ENCODE peak calls at places on chromosomes 4 and X, in ten cellular contexts. M is AG04449, G is HFF-Myc, S is fibroblast of pulmonary artery, V is BE2C, F is choroid plexus epithelial cell, O is glutamatergic neuron, Y is fibroblast of the aortic adventitia, I is psoas muscle, X is NB4. U is an unnamed sample.

GRCh38 chr4:140099993-140100392 is 54.0 kb downstream of the MAML3 start:
- DNase-seq in S (no peak), I (peak; percentile 34), F (no peak), G (no peak), Y (no peak), O (peak; percentile 22), M (no peak), X (peak; percentile 83), V (peak; percentile 34), U (no peak)

GRCh38 chrX:87517571-87518141 is at the start of gene KLHL4:
- DNase-seq in G (no peak), X (peak; percentile 13), I (no peak), V (no peak), F (peak; percentile 97), O (peak; percentile 30), M (no peak), Y (peak; percentile 92), S (peak; percentile 96), U (peak; percentile 89)

GRCh38 chr4:85932371-85933305 is 427.2 kb downstream of the MAPK10 start:
- DNase-seq in V (no peak), F (no peak), M (no peak), S (peak; percentile 42), X (no peak), I (peak; percentile 15), O (no peak), Y (peak; percentile 30), G (no peak), U (no peak)

GRCh38 chr4:127643791-127644190 is 11.0 kb downstream of the INTU start:
- DNase-seq in S (no peak), V (no peak), O (no peak), X (no peak), M (no peak), F (no peak), I (no peak), Y (no peak), G (no peak), U (no peak)

GRCh38 chr4:158302076-158302866 is 92.0 kb downstream of the TMEM144 start:
- DNase-seq in S (peak; percentile 85), V (no peak), M (peak; percentile 60), F (peak; percentile 73), G (no peak), O (no peak), X (no peak), I (no peak), Y (peak; percentile 95), U (peak; percentile 66)

GRCh38 chrX:14064632-14065432 is 35.1 kb upstream of the GEMIN8 start:
- DNase-seq in Y (peak; percentile 21), M (peak; percentile 5), F (peak; percentile 4), O (no peak), I (no peak), X (peak; percentile 13), G (no peak), S (peak; percentile 68), V (no peak), U (no peak)

GRCh38 chr4:7410470-7410869 is 24.3 kb downstream of the PSAPL1 start:
- DNase-seq in G (no peak), Y (no peak), O (no peak), S (no peak), F (no peak), V (no peak), X (no peak), M (no peak), I (no peak), U (no peak)

GRCh38 chr4:159722052-159722451 is 619.2 kb downstream of the RAPGEF2 start:
- DNase-seq in O (no peak), X (no peak), M (no peak), F (no peak), S (no peak), I (no peak), V (no peak), G (no peak), Y (no peak), U (no peak)

GRCh38 chr4:147425019-147425418 is 55.9 kb upstream of the EDNRA start:
- DNase-seq in O (no peak), X (no peak), Y (peak; percentile 25), V (no peak), F (peak; percentile 4), M (no peak), G (no peak), I (no peak), S (no peak), U (no peak)

GRCh38 chr4:175106301-175106700 is 188.1 kb downstream of the ADAM29 start:
- DNase-seq in I (no peak), G (no peak), O (no peak), V (no peak), S (no peak), M (no peak), X (no peak), Y (no peak), F (no peak), U (no peak)

GRCh38 chr4:77308843-77309242 is 151.8 kb downstream of the CCNG2 start:
- DNase-seq in I (no peak), S (peak; percentile 36), M (no peak), V (no peak), Y (peak; percentile 32), O (no peak), X (peak; percentile 43), G (no peak), F (peak; percentile 41), U (no peak)

GRCh38 chr4:20044936-20045335 is 206.8 kb upstream of the SLIT2 start:
- DNase-seq in F (no peak), X (no peak), V (no peak), M (no peak), I (no peak), Y (no peak), G (no peak), S (no peak), O (no peak), U (no peak)

GRCh38 chr4:69534697-69535096 is 39.0 kb upstream of the UGT2B4 start:
- DNase-seq in I (no peak), M (no peak), O (no peak), Y (no peak), X (no peak), S (no peak), F (no peak), V (no peak), G (no peak), U (no peak)

GRCh38 chrX:30573125-30573524 is 4.4 kb downstream of the TASL start:
- DNase-seq in F (no peak), I (no peak), X (no peak), G (no peak), Y (no peak), S (no peak), O (no peak), M (no peak), V (no peak), U (no peak)

GRCh38 chr4:3708103-3708510 is 58.1 kb upstream of the ADRA2C start:
- DNase-seq in O (peak; percentile 47), S (no peak), M (peak; percentile 26), X (peak; percentile 88), Y (peak; percentile 7), V (peak; percentile 73), F (no peak), G (peak; percentile 4), I (no peak), U (no peak)

GRCh38 chr4:13527983-13528822 is 16.1 kb downstream of the NKX3-2 start:
- DNase-seq in M (no peak), I (no peak), V (no peak), Y (no peak), F (no peak), G (no peak), S (no peak), X (peak; percentile 93), O (no peak), U (no peak)
- TF ChIP-seq CTCF in M (no peak), I (no peak), V (no peak), Y (no peak), F (no peak), G (no peak), S (no peak), X (no peak), O (no peak), U (no peak)

GRCh38 chr4:1809754-1810502 is 16.8 kb downstream of the FGFR3 start:
- DNase-seq in Y (peak; percentile 55), I (peak; percentile 59), O (peak; percentile 91), V (peak; percentile 89), M (no peak), S (peak; percentile 66), F (peak; percentile 63), G (peak; percentile 25), X (peak; percentile 91), U (no peak)
- TF ChIP-seq CTCF in Y (peak; percentile 85), I (peak; percentile 64), O (peak; percentile 92), V (peak; percentile 87), M (peak; percentile 97), S (peak; percentile 75), F (peak; percentile 81), G (peak; percentile 91), X (peak; percentile 98), U (peak; percentile 87)

GRCh38 chr4:114087596-114088230 is 108.3 kb upstream of the ARSJ start:
- DNase-seq in X (no peak), O (no peak), S (peak; percentile 77), M (peak; percentile 65), I (no peak), G (peak; percentile 59), V (no peak), F (peak; percentile 78), Y (peak; percentile 83), U (peak; percentile 72)
- TF ChIP-seq CTCF in X (no peak), O (no peak), S (no peak), M (no peak), I (no peak), G (no peak), V (no peak), F (no peak), Y (no peak), U (no peak)

DNA sequence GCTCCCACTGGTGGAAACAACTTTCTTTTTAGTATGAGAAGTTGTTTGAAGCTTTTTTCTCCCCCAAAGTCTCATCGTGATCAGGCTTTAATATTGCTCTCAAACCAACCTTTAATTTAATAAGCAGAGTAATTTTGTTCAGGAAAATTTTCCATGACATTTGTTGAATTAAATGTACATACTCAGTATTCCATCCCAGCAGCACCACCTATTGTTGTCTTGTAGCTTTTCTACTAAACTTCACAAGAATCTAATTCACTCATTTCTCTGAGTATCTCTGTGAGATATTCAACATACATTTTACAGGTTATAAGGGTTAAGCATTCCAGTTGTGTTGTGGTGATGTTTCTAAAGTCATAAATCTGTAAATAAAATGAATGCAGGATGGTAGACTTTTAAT is 218.3 kb upstream of the HAND2 start:
- DNase-seq in F (peak; percentile 13), I (no peak), Y (peak; percentile 73), X (no peak), G (no peak), V (peak; percentile 47), S (peak; percentile 58), M (no peak), O (no peak), U (no peak)
- TF ChIP-seq CTCF in F (no peak), I (no peak), Y (peak; percentile 45), X (no peak), G (no peak), V (peak; percentile 54), S (peak; percentile 39), M (no peak), O (no peak), U (no peak)

GRCh38 chrX:107102980-107103379 is 15.6 kb downstream of the RBM41 start:
- DNase-seq in M (no peak), O (no peak), S (peak; percentile 21), F (peak; percentile 33), X (peak; percentile 6), I (no peak), V (no peak), G (no peak), Y (peak; percentile 28), U (no peak)
- TF ChIP-seq CTCF in M (no peak), O (no peak), S (no peak), F (peak; percentile 26), X (no peak), I (no peak), V (no peak), G (no peak), Y (peak; percentile 9), U (no peak)